ENCODE peak calls at places on chromosomes 13 and 19, in four cellular contexts. T is cardiac muscle cell, S is tibial nerve, E is lower lobe of right lung. U is an unnamed sample. For H3K36me3, the result is how much of the 10 kb centered on the place peaks cover.

GRCh38 chr13:20901668-20902437 is 693 bp downstream of the XPO4 start:
- DNase-seq in T (peak), S (no peak), E (no peak), U (no peak)

GRCh38 chr13:79485014-79485441 is 4.1 kb downstream of the NDFIP2 start:
- DNase-seq in T (peak), S (no peak), E (no peak), U (no peak)

GRCh38 chr13:37736040-37736439 is 133.5 kb downstream of the TRPC4 start:
- DNase-seq in T (no peak), S (no peak), E (no peak), U (no peak)

GRCh38 chr13:96091932-96092253 is 2.0 kb downstream of the HS6ST3 start:
- DNase-seq in T (no peak), S (no peak), E (no peak), U (no peak)

GRCh38 chr13:30047154-30047874 is 196.9 kb upstream of the UBL3 start:
- DNase-seq in T (peak), S (no peak), E (no peak), U (no peak)

GRCh38 chr19:23099966-23100365 is 16.9 kb upstream of the ZNF730 start:
- DNase-seq in T (no peak), S (no peak), E (no peak), U (no peak)

GRCh38 chr19:43534305-43534612 is 1.3 kb downstream of the ZNF575 start:
- DNase-seq in T (no peak), S (no peak), E (no peak), U (no peak)

GRCh38 chr13:90943961-90944360 is 403.5 kb upstream of the MIR17HG start:
- DNase-seq in T (no peak), S (no peak), E (no peak), U (no peak)

GRCh38 chr13:28792992-28793391 is 27.1 kb upstream of the MTUS2 start:
- DNase-seq in T (peak), S (no peak), E (no peak), U (no peak)

GRCh38 chr13:22229916-22230315 is 559.0 kb downstream of the FGF9 start:
- DNase-seq in T (no peak), S (no peak), E (no peak), U (no peak)

GRCh38 chr19:11324079-11324661 is 15.3 kb downstream of the RAB3D start:
- DNase-seq in T (peak), S (peak), E (peak), U (peak)

GRCh38 chr13:98880673-98881072 is 97.2 kb downstream of the DOCK9 start:
- DNase-seq in T (no peak), S (no peak), E (no peak), U (no peak)

GRCh38 chr13:77038907-77039470 is 12.0 kb upstream of the FBXL3 start:
- DNase-seq in T (no peak), S (no peak), E (no peak), U (no peak)

GRCh38 chr13:109331898-109332297 is 454.5 kb downstream of the IRS2 start:
- DNase-seq in T (peak), S (no peak), E (no peak), U (no peak)

GRCh38 chr19:43797556-43797955 is 4.7 kb downstream of the LYPD5 start:
- DNase-seq in T (no peak), S (no peak), E (no peak), U (no peak)

GRCh38 chr13:92719868-92720267 is 506.7 kb upstream of the GPC6 start:
- DNase-seq in T (no peak), S (no peak), E (no peak), U (no peak)

GRCh38 chr13:46685006-46685730 is 111.8 kb downstream of the ESD start:
- DNase-seq in T (no peak), S (no peak), E (no peak), U (no peak)

GRCh38 chr19:50383307-50383851 is 768 bp upstream of the POLD1 start:
- DNase-seq in T (no peak), S (peak), E (no peak), U (no peak)
- H3K36me3 ChIP-seq in T (under half), S (half or more), E (under half), U (under half)

GRCh38 chr19:3049089-3049488 is 13.2 kb downstream of the TLE5 start:
- DNase-seq in T (no peak), S (no peak), E (no peak), U (no peak)

GRCh38 chr19:3046621-3047306 is 15.5 kb downstream of the TLE5 start:
- DNase-seq in T (peak), S (peak), E (peak), U (no peak)

GRCh38 chr19:3048190-3048533 is 14.1 kb downstream of the TLE5 start:
- DNase-seq in T (no peak), S (no peak), E (no peak), U (no peak)

GRCh38 chr19:3045885-3046603 is 16.3 kb downstream of the TLE5 start:
- DNase-seq in T (no peak), S (no peak), E (no peak), U (no peak)

DNA sequence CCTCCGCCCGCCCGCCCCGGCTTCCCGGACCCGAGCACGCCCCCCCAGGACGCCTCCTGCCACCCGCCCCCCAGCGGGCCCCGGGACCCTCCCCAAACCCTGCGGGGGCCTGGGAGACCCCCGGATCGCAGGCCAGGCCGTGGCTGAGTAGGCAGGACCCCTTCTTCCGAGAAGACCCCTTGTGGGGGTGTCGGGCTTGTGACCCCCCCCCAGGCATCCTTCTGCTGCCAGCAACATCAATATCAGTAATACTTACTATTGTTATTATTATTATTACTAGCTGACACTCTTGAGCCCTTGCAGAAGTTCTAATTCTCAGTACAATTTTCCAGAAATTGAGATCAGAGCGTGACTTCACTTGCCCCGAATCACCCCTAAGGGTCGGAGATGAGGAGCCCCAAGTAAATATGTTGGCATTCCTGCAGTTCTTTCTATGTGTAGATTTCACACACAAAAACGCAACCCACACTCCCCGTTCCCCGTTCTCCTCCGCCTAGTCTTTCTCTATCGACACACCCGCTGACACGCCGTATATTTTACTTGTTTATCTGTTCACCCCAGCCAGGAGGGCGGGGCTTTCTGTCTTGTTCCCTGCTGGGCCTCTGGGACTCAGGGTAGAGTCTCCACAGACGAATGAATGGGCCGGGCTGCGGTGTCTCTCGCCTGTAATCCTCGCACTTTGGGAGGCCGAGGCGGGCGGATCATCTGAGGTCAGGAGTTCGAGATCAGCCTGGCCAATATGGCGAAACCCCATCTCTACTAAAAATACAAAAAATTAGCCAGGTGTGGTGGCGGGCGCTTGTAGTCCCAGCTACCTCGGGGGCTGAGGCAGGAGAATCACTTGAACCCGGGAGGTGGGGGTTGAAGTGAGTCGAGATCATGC is 14.7 kb downstream of the TLE5 start:
- DNase-seq in T (peak), S (peak), E (peak), U (peak)
- H3K4me3 ChIP-seq in T (peak), S (peak), E (peak), U (peak)

GRCh38 chr19:17108453-17108784 is 32.8 kb downstream of the MYO9B start:
- DNase-seq in T (no peak), S (no peak), E (no peak), U (no peak)
- H3K36me3 ChIP-seq in T (under half), S (under half), E (under half), U (under half)

GRCh38 chr19:14722127-14722526 is 32.3 kb downstream of the ZNF333 start:
- DNase-seq in T (no peak), S (no peak), E (no peak), U (no peak)

GRCh38 chr19:14715841-14716240 is 26.0 kb downstream of the ZNF333 start:
- DNase-seq in T (no peak), S (no peak), E (no peak), U (no peak)

GRCh38 chr19:14719162-14719561 is 29.3 kb downstream of the ZNF333 start:
- DNase-seq in T (no peak), S (no peak), E (no peak), U (no peak)

GRCh38 chr19:14718522-14719113 is 28.8 kb downstream of the ZNF333 start:
- DNase-seq in T (peak), S (no peak), E (no peak), U (no peak)
- H3K4me3 ChIP-seq in T (no peak), S (no peak), E (no peak), U (no peak)

DNA sequence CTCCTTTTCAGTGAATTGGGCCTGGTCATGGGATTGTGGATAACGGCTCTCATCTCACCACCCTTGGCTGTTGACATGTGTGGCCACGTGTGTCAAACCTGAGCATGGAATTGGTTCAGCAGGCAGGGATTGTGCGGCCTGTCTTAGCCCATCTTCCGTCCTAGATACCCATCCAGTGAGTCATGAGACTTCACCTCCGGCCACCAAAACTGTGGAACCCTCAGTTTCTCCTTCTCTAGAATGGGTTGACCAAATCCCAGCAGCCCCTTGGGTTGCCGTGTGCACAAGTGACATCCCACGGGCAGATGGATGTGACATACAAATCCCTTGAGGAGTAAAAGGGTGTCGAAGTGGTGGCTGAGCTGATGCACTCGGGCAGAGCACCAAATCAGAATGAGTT is 6.7 kb downstream of the GGN start:
- DNase-seq in T (no peak), S (no peak), E (no peak), U (no peak)
- H3K36me3 ChIP-seq in T (under half), S (half or more), E (half or more), U (half or more)

GRCh38 chr13:67225252-67226159 is 4.6 kb downstream of the PCDH9 start:
- DNase-seq in T (no peak), S (no peak), E (no peak), U (no peak)

GRCh38 chr13:67221630-67222226 is 8.4 kb downstream of the PCDH9 start:
- DNase-seq in T (peak), S (no peak), E (no peak), U (no peak)

GRCh38 chr13:67223024-67223423 is 7.1 kb downstream of the PCDH9 start:
- DNase-seq in T (peak), S (no peak), E (no peak), U (no peak)

GRCh38 chr13:67224148-67224846 is 5.8 kb downstream of the PCDH9 start:
- DNase-seq in T (peak), S (peak), E (peak), U (peak)

GRCh38 chr13:67223742-67224141 is 6.4 kb downstream of the PCDH9 start:
- DNase-seq in T (no peak), S (no peak), E (no peak), U (no peak)
- H3K4me3 ChIP-seq in T (no peak), S (no peak), E (peak), U (no peak)

DNA sequence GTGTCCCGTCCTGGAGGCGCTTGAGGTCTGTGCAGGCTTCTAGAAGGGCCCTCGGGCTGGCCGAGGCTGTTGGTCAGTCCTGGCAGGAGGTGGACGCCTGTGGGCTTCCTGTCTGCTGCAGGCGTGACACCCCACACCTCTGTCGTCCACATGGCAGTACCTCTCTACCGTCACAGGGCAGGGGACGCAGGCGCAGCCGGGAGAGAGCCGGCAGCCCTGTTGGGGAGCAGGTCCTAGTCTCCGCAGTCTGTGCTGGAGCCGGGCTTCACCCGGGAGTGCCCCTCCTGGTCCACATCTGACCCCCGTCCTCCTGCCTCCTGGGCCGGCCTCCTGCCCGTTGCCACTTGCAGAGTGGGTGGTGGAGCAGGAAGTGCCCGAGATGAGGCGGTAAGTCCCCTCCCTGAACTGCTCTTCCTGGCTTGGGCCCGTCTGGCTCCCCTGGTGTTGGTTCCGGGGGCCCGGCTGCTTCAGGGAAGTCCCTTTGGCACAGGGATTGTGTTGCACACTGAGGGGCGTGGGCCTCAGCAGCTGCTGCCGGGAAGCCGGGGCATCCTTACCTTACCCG is 106.0 kb downstream of the KDM4B start:
- DNase-seq in T (no peak), S (no peak), E (no peak), U (no peak)
- H3K36me3 ChIP-seq in T (under half), S (half or more), E (half or more), U (half or more)

GRCh38 chr19:13027031-13027430 is 31.8 kb downstream of the NFIX start:
- DNase-seq in T (no peak), S (no peak), E (no peak), U (no peak)
- H3K4me3 ChIP-seq in T (no peak), S (no peak), E (peak), U (peak)